ENCODE peak calls at places on chromosomes 2 and 18, in five cellular contexts. Z is GDM1; A is AML-193; P is SJCRH30; M is activated T-cell treated with anti-CD3 and anti-CD28 coated beads, Interleukin-2, amount 50 U/mL, for 4 hours. E is an unnamed sample.

GRCh38 chr18:2917255-2918047 is 70.6 kb downstream of the EMILIN2 start:
- DNase-seq in Z (no peak), A (no peak), P (no peak), M (no peak), E (no peak)

GRCh38 chr2:77428946-77429345 is 93.2 kb downstream of the LRRTM4 start:
- DNase-seq in Z (no peak), A (no peak), P (no peak), M (no peak), E (no peak)

GRCh38 chr2:8719528-8719927 is 37.7 kb downstream of the ID2 start:
- DNase-seq in Z (no peak), A (no peak), P (no peak), M (no peak), E (no peak)

GRCh38 chr2:58447586-58447985 is 206.5 kb upstream of the FANCL start:
- DNase-seq in Z (no peak), A (no peak), P (no peak), M (no peak), E (no peak)

GRCh38 chr2:166417669-166418068 is 41.9 kb upstream of the SCN9A start:
- DNase-seq in Z (no peak), A (peak), P (no peak), M (no peak), E (peak)

GRCh38 chr2:71936076-71937030 is 211.3 kb downstream of the CYP26B1 start:
- DNase-seq in Z (no peak), A (no peak), P (no peak), M (no peak), E (no peak)

GRCh38 chr2:101467306-101467705 is 7.6 kb downstream of the RFX8 start:
- DNase-seq in Z (no peak), A (no peak), P (no peak), M (no peak), E (no peak)

GRCh38 chr2:232981767-232982360 is 31.2 kb downstream of the NGEF start:
- DNase-seq in Z (no peak), A (no peak), P (no peak), M (no peak), E (no peak)

GRCh38 chr2:68569604-68570003 is 73.8 kb upstream of the PROKR1 start:
- DNase-seq in Z (no peak), A (no peak), P (no peak), M (no peak), E (peak)

GRCh38 chr18:12074734-12075133 is 18.9 kb upstream of the ANKRD62 start:
- DNase-seq in Z (no peak), A (no peak), P (no peak), M (no peak), E (no peak)

GRCh38 chr2:28663359-28663758 is 88.3 kb upstream of the PPP1CB start:
- DNase-seq in Z (no peak), A (no peak), P (no peak), M (no peak), E (no peak)

GRCh38 chr2:148756292-148756975 is 111.9 kb downstream of the EPC2 start:
- DNase-seq in Z (no peak), A (no peak), P (no peak), M (no peak), E (peak)

GRCh38 chr2:63581266-63581961 is 6.9 kb downstream of the WDPCP start:
- DNase-seq in Z (no peak), A (no peak), P (no peak), M (no peak), E (no peak)

GRCh38 chr2:168639501-168639900 is 162.9 kb upstream of the NOSTRIN start:
- DNase-seq in Z (no peak), A (no peak), P (no peak), M (no peak), E (peak)

GRCh38 chr18:7722955-7723354 is 155.8 kb downstream of the PTPRM start:
- DNase-seq in Z (no peak), A (no peak), P (no peak), M (no peak), E (no peak)

GRCh38 chr2:221853297-221853696 is 281.2 kb upstream of the EPHA4 start:
- DNase-seq in Z (no peak), A (no peak), P (no peak), M (no peak), E (no peak)

GRCh38 chr18:36759167-36759776 is 69.5 kb downstream of the TPGS2 start:
- DNase-seq in Z (no peak), A (no peak), P (no peak), M (no peak), E (no peak)

GRCh38 chr2:44707945-44708645 is 233.4 kb upstream of the SIX3 start:
- DNase-seq in Z (peak), A (peak), P (peak), M (no peak), E (peak)

GRCh38 chr2:237213325-237214040 is 127.8 kb downstream of the COPS8 start:
- DNase-seq in Z (no peak), A (no peak), P (no peak), M (no peak), E (peak)

E was measured in Daoy.